ENCODE peak calls at places on chromosomes 2 and 18, in five cellular contexts. F, C, I, U and Q are unnamed samples.

GRCh38 chr2:72859831-72860262 is 27.4 kb upstream of the SPR start:
- DNase-seq in F (peak), C (peak), I (peak), U (peak), Q (no peak)

GRCh38 chr2:237122214-237122666 is 36.6 kb downstream of the COPS8 start:
- DNase-seq in F (peak), C (peak), I (peak), U (peak), Q (peak)

GRCh38 chr18:50231621-50232020 is 34.7 kb downstream of the CFAP53 start:
- DNase-seq in F (no peak), C (no peak), I (no peak), U (peak), Q (no peak)

GRCh38 chr2:23497063-23497462 is 112.1 kb downstream of the KLHL29 start:
- DNase-seq in F (no peak), C (peak), I (peak), U (peak), Q (peak)

GRCh38 chr2:111617299-111617803 is 266.6 kb downstream of the ANAPC1 start:
- DNase-seq in F (no peak), C (no peak), I (peak), U (no peak), Q (no peak)

GRCh38 chr2:61359058-61359457 is 111.8 kb downstream of the USP34 start:
- DNase-seq in F (no peak), C (no peak), I (no peak), U (no peak), Q (no peak)

GRCh38 chr2:241730679-241731293 is 3.6 kb upstream of the D2HGDH start:
- DNase-seq in F (no peak), C (no peak), I (no peak), U (peak), Q (peak)

GRCh38 chr18:66582151-66582550 is 21.7 kb downstream of the CDH19 start:
- DNase-seq in F (no peak), C (no peak), I (no peak), U (no peak), Q (no peak)

GRCh38 chr2:238024986-238025385 is 35.8 kb upstream of the SCLY start:
- DNase-seq in F (no peak), C (peak), I (peak), U (peak), Q (no peak)

GRCh38 chr2:142140434-142140845 is 9.6 kb upstream of the LRP1B start:
- DNase-seq in F (peak), C (no peak), I (peak), U (no peak), Q (no peak)

GRCh38 chr2:137937246-137937645 is 27.0 kb upstream of the HNMT start:
- DNase-seq in F (no peak), C (no peak), I (no peak), U (no peak), Q (no peak)

GRCh38 chr2:232955856-232956255 is 57.2 kb downstream of the NGEF start:
- DNase-seq in F (peak), C (no peak), I (no peak), U (no peak), Q (no peak)

GRCh38 chr2:64374686-64375085 is 79.3 kb upstream of the LGALSL start:
- DNase-seq in F (no peak), C (no peak), I (no peak), U (no peak), Q (no peak)

GRCh38 chr2:113117594-113118262 is 9.7 kb upstream of the IL1RN start:
- DNase-seq in F (no peak), C (peak), I (peak), U (peak), Q (no peak)

GRCh38 chr2:101251844-101252407 is 760 bp upstream of the CNOT11 start:
- DNase-seq in F (peak), C (no peak), I (no peak), U (peak), Q (no peak)

GRCh38 chr2:47250576-47251403 is 95.7 kb upstream of the STPG4 start:
- DNase-seq in F (no peak), C (no peak), I (peak), U (no peak), Q (no peak)

GRCh38 chr2:68420254-68420910 is 46.7 kb downstream of the FBXO48 start:
- DNase-seq in F (peak), C (no peak), I (peak), U (no peak), Q (peak)

GRCh38 chr18:69701305-69701704 is 246.4 kb downstream of the CD226 start:
- DNase-seq in F (no peak), C (no peak), I (no peak), U (no peak), Q (no peak)

GRCh38 chr2:164920430-164920829 is 34.9 kb downstream of the SLC38A11 start:
- DNase-seq in F (no peak), C (no peak), I (peak), U (no peak), Q (no peak)

GRCh38 chr2:220129427-220129826 is 502.0 kb downstream of the SLC4A3 start:
- DNase-seq in F (no peak), C (no peak), I (no peak), U (no peak), Q (no peak)